ENCODE peak calls at places on chromosomes 7 and 10, in four cellular contexts. F, C, G and H are unnamed samples.

GRCh38 chr10:96387601-96388000 is 28.8 kb upstream of the OPALIN start:
- DNase-seq in G (no peak), F (no peak), C (no peak), H (no peak)

GRCh38 chr10:32445036-32445435 is 904 bp upstream of the CCDC7 start:
- DNase-seq in G (no peak), F (no peak), C (no peak), H (no peak)

GRCh38 chr7:64628192-64628591 is 37.7 kb upstream of the ZNF107 start:
- DNase-seq in G (no peak), F (no peak), C (no peak), H (no peak)

GRCh38 chr7:138625084-138625848 is 75.9 kb downstream of the SVOPL start:
- DNase-seq in G (no peak), C (no peak), F (no peak), H (no peak)

GRCh38 chr10:85724215-85724614 is 642.4 kb downstream of the GRID1 start:
- DNase-seq in C (no peak), G (no peak), F (no peak), H (no peak)

GRCh38 chr10:78935697-78936407 is 132.9 kb upstream of the ZMIZ1 start:
- DNase-seq in C (no peak), G (no peak), F (no peak), H (no peak)

GRCh38 chr7:117645456-117646181 is 165.8 kb downstream of the CFTR start:
- DNase-seq in G (no peak), F (no peak), C (no peak), H (no peak)

GRCh38 chr10:84329094-84329611 is 764 bp downstream of the CCSER2 start:
- DNase-seq in C (no peak), F (peak), G (peak), H (no peak)

GRCh38 chr7:41481353-41481752 is 221.5 kb downstream of the INHBA start:
- DNase-seq in G (no peak), F (no peak), C (no peak), H (no peak)

GRCh38 chr10:70906953-70907618 is 18.7 kb upstream of the PCBD1 start:
- DNase-seq in G (no peak), F (no peak), C (no peak), H (no peak)

GRCh38 chr7:17580861-17581260 is 282.4 kb downstream of the AHR start:
- DNase-seq in F (no peak), C (no peak), G (no peak), H (no peak)

GRCh38 chr7:156816943-156817572 is 75.9 kb downstream of the LMBR1 start:
- DNase-seq in F (peak), G (no peak), C (no peak), H (no peak)

GRCh38 chr7:131602304-131602993 is 46.0 kb upstream of the PODXL start:
- DNase-seq in G (no peak), F (no peak), C (no peak), H (no peak)

GRCh38 chr7:92228100-92228499 is 17.6 kb downstream of the KRIT1 start:
- DNase-seq in G (no peak), C (no peak), F (no peak), H (no peak)

GRCh38 chr10:5915451-5915850 is 25.4 kb downstream of the FBH1 start:
- DNase-seq in C (no peak), F (no peak), G (no peak), H (no peak)

GRCh38 chr7:41628926-41629325 is 74.0 kb downstream of the INHBA start:
- DNase-seq in F (no peak), G (no peak), C (no peak), H (no peak)

GRCh38 chr10:81575007-81575406 is 300.0 kb upstream of the NRG3 start:
- DNase-seq in G (no peak), F (no peak), C (no peak), H (no peak)

GRCh38 chr10:66273966-66274519 is 651.8 kb upstream of the LRRTM3 start:
- DNase-seq in F (no peak), C (no peak), G (no peak), H (no peak)

GRCh38 chr10:23994459-23995046 is 214.4 kb upstream of the KIAA1217 start:
- DNase-seq in G (no peak), F (peak), C (peak), H (no peak)

GRCh38 chr10:56178210-56178609 is 182.8 kb downstream of the ZWINT start:
- DNase-seq in C (no peak), F (no peak), G (no peak), H (no peak)

GRCh38 chr7:16063241-16063640 is 358.1 kb downstream of the CRPPA start:
- DNase-seq in C (no peak), G (no peak), F (no peak), H (no peak)

GRCh38 chr7:26668821-26669220 is 195.6 kb downstream of the SKAP2 start:
- DNase-seq in F (no peak), C (no peak), G (no peak), H (no peak)

GRCh38 chr7:42350801-42351200 is 113.8 kb upstream of the GLI3 start:
- DNase-seq in G (no peak), C (no peak), F (no peak), H (no peak)

GRCh38 chr7:80729586-80730320 is 91.3 kb downstream of the CD36 start:
- DNase-seq in C (peak), F (no peak), G (no peak), H (no peak)

GRCh38 chr10:10830316-10831061 is 187.2 kb upstream of the CELF2 start:
- DNase-seq in F (no peak), C (no peak), G (no peak), H (no peak)

GRCh38 chr10:35041502-35041879 is 48.6 kb downstream of the CUL2 start:
- DNase-seq in C (no peak), F (no peak), G (no peak), H (no peak)

GRCh38 chr7:19754521-19755116 is 18.8 kb downstream of the TMEM196 start:
- DNase-seq in C (no peak), F (peak), G (no peak), H (no peak)

GRCh38 chr7:132298782-132299181 is 277.5 kb downstream of the PLXNA4 start:
- DNase-seq in F (no peak), G (no peak), C (no peak), H (no peak)

GRCh38 chr10:91907033-91907594 is 2.2 kb downstream of the FGFBP3 start:
- DNase-seq in G (no peak), C (no peak), F (no peak), H (no peak)

GRCh38 chr7:47657126-47657525 is 75.2 kb upstream of the TNS3 start:
- DNase-seq in G (no peak), C (no peak), F (no peak), H (no peak)

GRCh38 chr10:31645786-31646185 is 282.8 kb downstream of the ARHGAP12 start:
- DNase-seq in G (no peak), C (no peak), F (no peak), H (no peak)

GRCh38 chr10:121753726-121754476 is 155.7 kb upstream of the FGFR2 start:
- DNase-seq in F (no peak), G (no peak), C (no peak), H (no peak)

GRCh38 chr10:48406204-48406603 is 99.7 kb downstream of the MAPK8 start:
- DNase-seq in G (no peak), C (no peak), F (no peak), H (no peak)

GRCh38 chr7:3912291-3912690 is 611.2 kb downstream of the SDK1 start:
- DNase-seq in C (no peak), F (no peak), G (no peak), H (no peak)

GRCh38 chr10:21095073-21095472 is 198.0 kb upstream of the NEBL start:
- DNase-seq in C (no peak), G (no peak), F (no peak), H (no peak)
- TF ChIP-seq CTCF in C (no peak), G (no peak), F (no peak), H (no peak)

GRCh38 chr10:97708976-97709745 is 4.4 kb upstream of the MARVELD1 start:
- DNase-seq in C (peak), G (no peak), F (peak), H (no peak)

GRCh38 chr10:97707134-97707861 is 6.2 kb upstream of the MARVELD1 start:
- DNase-seq in F (peak), C (no peak), G (no peak), H (no peak)

GRCh38 chr10:97711640-97712267 is 1.8 kb upstream of the MARVELD1 start:
- DNase-seq in G (no peak), F (no peak), C (no peak), H (no peak)

GRCh38 chr10:97708167-97708566 is 5.4 kb upstream of the MARVELD1 start:
- DNase-seq in G (no peak), C (no peak), F (no peak), H (no peak)

GRCh38 chr10:97709746-97710078 is 3.8 kb upstream of the MARVELD1 start:
- DNase-seq in F (no peak), C (no peak), G (no peak), H (no peak)
- TF ChIP-seq CTCF in F (no peak), C (no peak), G (no peak), H (no peak)

DNA sequence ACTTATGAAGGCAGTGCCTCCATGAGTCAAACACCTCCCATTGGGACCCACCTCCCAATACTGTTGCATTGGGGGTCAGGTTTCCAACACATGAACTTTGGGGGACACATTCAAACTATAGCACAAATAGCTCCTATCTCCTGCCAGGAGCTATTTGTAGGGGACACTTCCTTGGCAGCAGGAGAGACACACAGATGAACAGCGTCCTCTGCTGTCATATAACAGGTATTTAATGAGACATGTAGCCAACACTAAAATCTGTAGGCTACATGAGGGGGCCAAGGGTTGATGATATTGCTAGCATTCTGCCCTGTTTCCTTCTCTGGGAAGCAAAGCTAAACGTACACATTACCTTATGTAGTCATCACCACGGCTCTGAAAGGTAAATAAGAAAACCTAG is 2.6 kb upstream of the GPR26 start:
- DNase-seq in F (no peak), G (no peak), C (no peak), H (no peak)
- TF ChIP-seq CTCF in F (no peak), G (no peak), C (no peak), H (no peak)

GRCh38 chr10:77456414-77456813 is 181.2 kb downstream of the KCNMA1 start:
- DNase-seq in G (no peak), C (no peak), F (no peak), H (no peak)
- TF ChIP-seq CTCF in G (no peak), C (no peak), F (peak), H (no peak)

GRCh38 chr10:101066890-101067355 is 5.1 kb downstream of the KAZALD1 start:
- DNase-seq in F (no peak), G (no peak), C (no peak), H (no peak)

GRCh38 chr10:101070098-101070497 is 8.3 kb downstream of the KAZALD1 start:
- DNase-seq in C (no peak), F (no peak), G (no peak), H (no peak)

GRCh38 chr10:101071266-101071884 is 9.6 kb downstream of the KAZALD1 start:
- DNase-seq in G (no peak), C (no peak), F (no peak), H (no peak)

GRCh38 chr10:101067356-101068083 is 5.7 kb downstream of the KAZALD1 start:
- DNase-seq in G (peak), F (peak), C (peak), H (peak)

DNA sequence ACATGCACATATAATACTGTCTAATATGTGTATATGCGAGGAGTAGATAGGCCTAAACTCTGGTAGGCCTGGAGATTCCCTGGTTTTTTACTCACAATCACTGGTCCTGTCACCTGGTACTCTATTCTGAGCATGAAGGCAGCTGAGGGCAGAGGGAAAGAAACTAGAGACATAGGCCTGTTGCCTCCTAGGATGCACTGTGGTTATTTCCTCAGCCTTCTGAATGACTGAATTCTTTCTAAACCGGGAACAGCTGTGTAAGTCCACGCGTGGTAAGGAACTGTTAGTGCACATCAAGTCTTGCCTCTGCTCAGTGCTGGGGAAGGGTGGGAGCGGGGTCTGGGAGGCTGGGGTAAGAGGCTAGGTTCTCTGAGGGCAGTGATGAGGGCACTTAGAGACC is 7.7 kb downstream of the KAZALD1 start:
- DNase-seq in F (no peak), G (no peak), C (no peak), H (no peak)
- TF ChIP-seq CTCF in F (no peak), G (no peak), C (no peak), H (no peak)

GRCh38 chr10:54880943-54881342 is 79.9 kb upstream of the PCDH15 start:
- DNase-seq in C (no peak), F (no peak), G (no peak), H (no peak)
- TF ChIP-seq CTCF in C (no peak), F (no peak), G (no peak), H (no peak)

DNA sequence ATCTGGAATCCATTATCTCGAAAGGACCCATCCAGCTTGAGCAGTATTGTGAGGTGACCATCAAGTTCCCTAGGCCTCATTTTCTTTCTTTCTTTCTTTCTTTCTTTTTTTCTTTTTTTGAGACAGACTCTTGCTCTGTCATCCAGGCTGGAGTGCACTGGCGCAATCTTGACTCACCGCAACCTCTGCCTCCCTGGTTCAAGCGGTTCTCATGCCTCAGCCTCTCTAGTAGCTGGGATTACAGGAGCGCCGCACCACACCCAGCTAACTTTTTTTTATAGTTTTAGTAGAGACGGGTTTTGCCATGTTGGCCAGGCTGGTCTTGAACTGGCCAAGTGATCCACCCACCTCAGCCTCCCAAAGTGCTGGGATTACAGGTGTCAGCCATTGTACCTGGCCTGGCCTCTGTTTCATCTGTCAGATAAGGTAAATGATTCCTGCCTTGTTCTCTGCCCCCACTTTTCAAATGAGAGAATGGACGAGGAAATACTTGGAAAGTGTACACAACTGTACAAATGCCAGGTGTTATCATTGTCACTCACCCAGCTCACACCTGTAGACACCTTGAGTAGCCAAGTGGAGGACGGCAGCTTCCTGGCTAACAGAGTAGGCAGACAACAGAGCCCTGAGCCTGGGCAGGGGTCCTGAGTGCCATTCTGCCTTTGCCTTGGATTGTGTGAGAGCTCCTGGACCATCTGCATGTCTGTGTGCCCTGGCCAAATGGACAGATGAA is 54.1 kb downstream of the HK1 start:
- DNase-seq in F (no peak), C (no peak), G (no peak), H (no peak)
- TF ChIP-seq CTCF in F (no peak), C (no peak), G (no peak), H (no peak)